ENCODE peak calls at places on chromosomes 1 and 21, in four cellular contexts. One of them, this sample, is unnamed.
A peak's percentile ranks its signal among the peaks of the same experiment; 100 is the strongest.

GRCh38 chr1:181106022-181106312 is 17.5 kb downstream of the IER5 start:
- DNase-seq in breast epithelium: no peak
- DNase-seq in epithelial cell of esophagus: no peak
- DNase-seq in progenitor cell of endocrine pancreas: no peak
- DNase-seq in this sample: no peak

GRCh38 chr1:25744140-25744581 is 55.8 kb upstream of the SELENON start:
- DNase-seq in breast epithelium: peak; percentile 54
- DNase-seq in progenitor cell of endocrine pancreas: no peak
- DNase-seq in epithelial cell of esophagus: peak; percentile 68
- DNase-seq in this sample: peak; percentile 25

GRCh38 chr1:15739745-15740144 is 2.6 kb upstream of the TMEM82 start:
- DNase-seq in epithelial cell of esophagus: no peak
- DNase-seq in breast epithelium: no peak
- DNase-seq in progenitor cell of endocrine pancreas: no peak
- DNase-seq in this sample: no peak

GRCh38 chr21:32753818-32754610 is 17.5 kb downstream of the PAXBP1 start:
- DNase-seq in breast epithelium: no peak
- DNase-seq in progenitor cell of endocrine pancreas: no peak
- DNase-seq in epithelial cell of esophagus: no peak
- DNase-seq in this sample: no peak

GRCh38 chr1:1073743-1074587 is at the start of gene RNF223:
- DNase-seq in progenitor cell of endocrine pancreas: no peak
- DNase-seq in breast epithelium: peak; percentile 89
- DNase-seq in epithelial cell of esophagus: peak; percentile 75
- DNase-seq in this sample: no peak

GRCh38 chr21:46545363-46545762 is 59.5 kb downstream of the S100B start:
- DNase-seq in epithelial cell of esophagus: peak; percentile 96
- DNase-seq in breast epithelium: peak; percentile 16
- DNase-seq in progenitor cell of endocrine pancreas: no peak
- DNase-seq in this sample: no peak

GRCh38 chr1:197341626-197342025 is 73.6 kb downstream of the CRB1 start:
- DNase-seq in breast epithelium: no peak
- DNase-seq in epithelial cell of esophagus: no peak
- DNase-seq in progenitor cell of endocrine pancreas: no peak
- DNase-seq in this sample: no peak

GRCh38 chr1:151841141-151841540 is 1.5 kb upstream of the C2CD4D start:
- DNase-seq in breast epithelium: no peak
- DNase-seq in progenitor cell of endocrine pancreas: no peak
- DNase-seq in epithelial cell of esophagus: peak; percentile 43
- DNase-seq in this sample: no peak

GRCh38 chr21:43300496-43301423 is 126.2 kb downstream of the SIK1 start:
- DNase-seq in progenitor cell of endocrine pancreas: no peak
- DNase-seq in epithelial cell of esophagus: peak; percentile 97
- DNase-seq in breast epithelium: peak; percentile 82
- DNase-seq in this sample: no peak

GRCh38 chr1:14415396-14415795 is 183.1 kb upstream of the KAZN start:
- DNase-seq in progenitor cell of endocrine pancreas: no peak
- DNase-seq in breast epithelium: no peak
- DNase-seq in epithelial cell of esophagus: no peak
- DNase-seq in this sample: no peak

GRCh38 chr1:192303029-192303428 is 13.8 kb upstream of the RGS21 start:
- DNase-seq in epithelial cell of esophagus: no peak
- DNase-seq in breast epithelium: no peak
- DNase-seq in progenitor cell of endocrine pancreas: no peak
- DNase-seq in this sample: no peak

GRCh38 chr21:45502600-45502999 is 39.6 kb downstream of the SLC19A1 start:
- DNase-seq in progenitor cell of endocrine pancreas: no peak
- DNase-seq in breast epithelium: no peak
- DNase-seq in epithelial cell of esophagus: no peak
- DNase-seq in this sample: peak; percentile 45

GRCh38 chr1:156001682-156002171 is 19.0 kb downstream of the SSR2 start:
- DNase-seq in progenitor cell of endocrine pancreas: no peak
- DNase-seq in breast epithelium: no peak
- DNase-seq in epithelial cell of esophagus: no peak
- DNase-seq in this sample: no peak

GRCh38 chr1:209249280-209249670 is 334.2 kb upstream of the CAMK1G start:
- DNase-seq in epithelial cell of esophagus: no peak
- DNase-seq in progenitor cell of endocrine pancreas: no peak
- DNase-seq in breast epithelium: no peak
- DNase-seq in this sample: no peak

GRCh38 chr1:205572426-205572825 is 59.4 kb downstream of the ELK4 start:
- DNase-seq in progenitor cell of endocrine pancreas: no peak
- DNase-seq in breast epithelium: no peak
- DNase-seq in epithelial cell of esophagus: no peak
- DNase-seq in this sample: peak; percentile 22

GRCh38 chr1:159008744-159009188 is 941 bp upstream of the IFI16 start:
- DNase-seq in progenitor cell of endocrine pancreas: no peak
- DNase-seq in breast epithelium: no peak
- DNase-seq in epithelial cell of esophagus: no peak
- DNase-seq in this sample: no peak

GRCh38 chr1:145979746-145980435 is 15.4 kb downstream of the POLR3GL start:
- DNase-seq in breast epithelium: no peak
- DNase-seq in progenitor cell of endocrine pancreas: no peak
- DNase-seq in epithelial cell of esophagus: peak; percentile 49
- DNase-seq in this sample: no peak

GRCh38 chr1:1610796-1611597 is 4.3 kb upstream of the MIB2 start:
- DNase-seq in breast epithelium: no peak
- DNase-seq in progenitor cell of endocrine pancreas: no peak
- DNase-seq in epithelial cell of esophagus: no peak
- DNase-seq in this sample: no peak

GRCh38 chr1:96041470-96041869 is 680.1 kb upstream of the PTBP2 start:
- DNase-seq in breast epithelium: no peak
- DNase-seq in progenitor cell of endocrine pancreas: no peak
- DNase-seq in epithelial cell of esophagus: no peak
- DNase-seq in this sample: no peak

GRCh38 chr1:76033800-76034475 is 40.6 kb upstream of the ST6GALNAC3 start:
- DNase-seq in progenitor cell of endocrine pancreas: no peak
- DNase-seq in breast epithelium: no peak
- DNase-seq in epithelial cell of esophagus: no peak
- DNase-seq in this sample: no peak

GRCh38 chr1:115142616-115143015 is 53.3 kb upstream of the TSPAN2 start:
- DNase-seq in breast epithelium: no peak
- DNase-seq in epithelial cell of esophagus: peak; percentile 33
- DNase-seq in progenitor cell of endocrine pancreas: no peak
- DNase-seq in this sample: no peak

GRCh38 chr1:1079408-1080121 is 5.5 kb upstream of the RNF223 start:
- DNase-seq in breast epithelium: peak; percentile 92
- DNase-seq in progenitor cell of endocrine pancreas: no peak
- DNase-seq in epithelial cell of esophagus: peak; percentile 84
- DNase-seq in this sample: peak; percentile 72

GRCh38 chr1:151372411-151372934 is at the start of gene SELENBP1:
- DNase-seq in progenitor cell of endocrine pancreas: peak; percentile 34
- DNase-seq in epithelial cell of esophagus: peak; percentile 38
- DNase-seq in breast epithelium: peak; percentile 68
- DNase-seq in this sample: peak; percentile 89

GRCh38 chr1:157104598-157105293 is 5.1 kb upstream of the ETV3L start:
- DNase-seq in progenitor cell of endocrine pancreas: no peak
- DNase-seq in epithelial cell of esophagus: peak; percentile 69
- DNase-seq in breast epithelium: no peak
- DNase-seq in this sample: no peak

GRCh38 chr1:202214089-202214843 is 20.7 kb downstream of the LGR6 start:
- DNase-seq in breast epithelium: peak; percentile 32
- DNase-seq in epithelial cell of esophagus: no peak
- DNase-seq in progenitor cell of endocrine pancreas: no peak
- DNase-seq in this sample: no peak

GRCh38 chr1:58717979-58718378 is 18.1 kb upstream of the MYSM1 start:
- DNase-seq in epithelial cell of esophagus: no peak
- DNase-seq in breast epithelium: no peak
- DNase-seq in progenitor cell of endocrine pancreas: no peak
- DNase-seq in this sample: no peak

GRCh38 chr1:52707927-52708655 is 9.9 kb upstream of the COA7 start:
- DNase-seq in progenitor cell of endocrine pancreas: no peak
- DNase-seq in breast epithelium: peak; percentile 10
- DNase-seq in epithelial cell of esophagus: no peak
- DNase-seq in this sample: no peak

GRCh38 chr1:151994956-151995355 is 1.3 kb upstream of the S100A10 start:
- DNase-seq in progenitor cell of endocrine pancreas: no peak
- DNase-seq in epithelial cell of esophagus: peak; percentile 95
- DNase-seq in breast epithelium: no peak
- DNase-seq in this sample: no peak